ENCODE peak calls at places on chromosomes 6 and 20, in five cellular contexts. M, Y, W, I and B are unnamed samples.

GRCh38 chr6:133467231-133467981 is 226.2 kb downstream of the EYA4 start:
- DNase-seq in M (no peak), Y (no peak), W (peak), I (no peak), B (no peak)

GRCh38 chr20:56391596-56392281 is at the start of gene AURKA:
- DNase-seq in M (no peak), Y (no peak), W (no peak), I (no peak), B (no peak)

GRCh38 chr20:64268180-64268579 is 12.6 kb downstream of the PCMTD2 start:
- DNase-seq in M (no peak), Y (no peak), W (no peak), I (peak), B (no peak)

GRCh38 chr20:46010491-46011405 is 2.0 kb downstream of the MMP9 start:
- DNase-seq in M (peak), Y (no peak), W (no peak), I (no peak), B (no peak)

GRCh38 chr6:56243518-56244070 is 3.8 kb downstream of the COL21A1 start:
- DNase-seq in M (no peak), Y (no peak), W (no peak), I (no peak), B (no peak)

GRCh38 chr20:42359617-42360016 is 741.4 kb upstream of the CHD6 start:
- DNase-seq in M (no peak), Y (no peak), W (no peak), I (no peak), B (no peak)

GRCh38 chr6:33976425-33977360 is 169.2 kb downstream of the GRM4 start:
- DNase-seq in M (peak), Y (no peak), W (no peak), I (no peak), B (no peak)

GRCh38 chr20:11246251-11246775 is 572.5 kb upstream of the JAG1 start:
- DNase-seq in M (no peak), Y (no peak), W (no peak), I (no peak), B (no peak)

GRCh38 chr6:13660893-13661292 is 45.8 kb downstream of the NOL7 start:
- DNase-seq in M (no peak), Y (no peak), W (no peak), I (no peak), B (no peak)

GRCh38 chr6:54980511-54981275 is 134.1 kb downstream of the FAM83B start:
- DNase-seq in M (no peak), Y (no peak), W (peak), I (no peak), B (no peak)

GRCh38 chr6:169568314-169569087 is 133.3 kb downstream of the WDR27 start:
- DNase-seq in M (no peak), Y (no peak), W (no peak), I (no peak), B (no peak)

GRCh38 chr6:34964564-34964963 is 75.5 kb downstream of the ANKS1A start:
- DNase-seq in M (no peak), Y (no peak), W (no peak), I (no peak), B (no peak)

GRCh38 chr20:4763776-4764525 is 42.2 kb downstream of the PRND start:
- DNase-seq in M (no peak), Y (no peak), W (no peak), I (no peak), B (no peak)

GRCh38 chr6:157600807-157601206 is 219.8 kb downstream of the ZDHHC14 start:
- DNase-seq in M (no peak), Y (no peak), W (no peak), I (no peak), B (no peak)

GRCh38 chr20:24933266-24933908 is 15.7 kb upstream of the CST7 start:
- DNase-seq in M (no peak), Y (no peak), W (no peak), I (no peak), B (no peak)

GRCh38 chr6:97440590-97441176 is 157.7 kb upstream of the MMS22L start:
- DNase-seq in M (no peak), Y (no peak), W (no peak), I (no peak), B (no peak)

GRCh38 chr6:83920017-83920416 is 60.5 kb downstream of the CYB5R4 start:
- DNase-seq in M (no peak), Y (no peak), W (no peak), I (no peak), B (no peak)

GRCh38 chr20:41178904-41179432 is 41.6 kb downstream of the PLCG1 start:
- DNase-seq in M (no peak), Y (no peak), W (no peak), I (peak), B (no peak)

GRCh38 chr6:1724124-1724523 is 114.4 kb downstream of the FOXC1 start:
- DNase-seq in M (no peak), Y (no peak), W (no peak), I (no peak), B (no peak)

GRCh38 chr6:22825210-22825609 is 255.8 kb downstream of the HDGFL1 start:
- DNase-seq in M (no peak), Y (no peak), W (no peak), I (no peak), B (no peak)

GRCh38 chr20:63055575-63056235 is 48.9 kb upstream of the BHLHE23 start:
- DNase-seq in M (no peak), Y (no peak), W (no peak), I (peak), B (no peak)

GRCh38 chr6:105994522-105995402 is 91.4 kb upstream of the PRDM1 start:
- DNase-seq in M (peak), Y (no peak), W (no peak), I (peak), B (no peak)

GRCh38 chr6:34852406-34853085 is 35.3 kb downstream of the TAF11 start:
- DNase-seq in M (no peak), Y (no peak), W (no peak), I (no peak), B (no peak)

GRCh38 chr20:24662286-24662685 is 192.9 kb downstream of the SYNDIG1 start:
- DNase-seq in M (no peak), Y (no peak), W (no peak), I (no peak), B (no peak)

GRCh38 chr6:13267142-13267621 is 61.2 kb downstream of the TBC1D7 start:
- DNase-seq in M (no peak), Y (no peak), W (no peak), I (no peak), B (no peak)

GRCh38 chr20:4483481-4483880 is 238.2 kb upstream of the PRND start:
- DNase-seq in M (no peak), Y (no peak), W (no peak), I (no peak), B (no peak)

GRCh38 chr20:45962031-45962755 is 9.8 kb downstream of the ZNF335 start:
- DNase-seq in M (no peak), Y (no peak), W (no peak), I (no peak), B (no peak)

GRCh38 chr20:47481330-47482216 is 20.1 kb upstream of the NCOA3 start:
- DNase-seq in M (no peak), Y (no peak), W (no peak), I (no peak), B (no peak)

GRCh38 chr20:1895674-1896496 is 678 bp downstream of the SIRPA start:
- DNase-seq in M (no peak), Y (no peak), W (no peak), I (no peak), B (no peak)

GRCh38 chr20:24705486-24705885 is 236.1 kb downstream of the SYNDIG1 start:
- DNase-seq in M (no peak), Y (no peak), W (no peak), I (no peak), B (no peak)

GRCh38 chr6:138909511-138909910 is 78.5 kb downstream of the REPS1 start:
- DNase-seq in M (no peak), Y (no peak), W (no peak), I (no peak), B (no peak)

GRCh38 chr20:63007722-63008488 is 1.1 kb upstream of the BHLHE23 start:
- DNase-seq in M (no peak), Y (no peak), W (no peak), I (no peak), B (no peak)

GRCh38 chr6:6434151-6434550 is 113.7 kb upstream of the F13A1 start:
- DNase-seq in M (no peak), Y (no peak), W (no peak), I (no peak), B (no peak)

GRCh38 chr6:11586574-11586973 is 49.0 kb downstream of the TMEM170B start:
- DNase-seq in M (no peak), Y (no peak), W (peak), I (no peak), B (no peak)

GRCh38 chr6:37566209-37566859 is 66.6 kb upstream of the CCDC167 start:
- DNase-seq in M (peak), Y (peak), W (no peak), I (peak), B (peak)

GRCh38 chr6:144223686-144224085 is 61.4 kb upstream of the UTRN start:
- DNase-seq in M (no peak), Y (no peak), W (no peak), I (no peak), B (no peak)

GRCh38 chr6:6320901-6321300 is 439 bp upstream of the F13A1 start:
- DNase-seq in M (no peak), Y (no peak), W (no peak), I (no peak), B (no peak)